ENCODE peak calls at places on chromosomes 11 and 22, in five cellular contexts. O is NCI-H748 treated with DMSO at 0.1 percent for 48 hours, R is hypothalamus, S is astrocyte of the hippocampus, V is mucosa of gallbladder. E is an unnamed sample.
A peak's percentile ranks its signal among the peaks of the same experiment; 100 is the strongest.

GRCh38 chr11:96219981-96220623 is 122.9 kb downstream of the MAML2 start:
- DNase-seq in O (no peak), R (no peak), S (no peak), V (no peak), E (no peak)

GRCh38 chr22:39206491-39206890 is 38.3 kb downstream of the PDGFB start:
- DNase-seq in O (no peak), R (no peak), S (no peak), V (no peak), E (no peak)

GRCh38 chr22:26174280-26174679 is 5.0 kb downstream of the SEZ6L start:
- DNase-seq in O (no peak), R (no peak), S (no peak), V (no peak), E (peak; percentile 26)

GRCh38 chr11:124758355-124759267 is 3.5 kb downstream of the ESAM start:
- DNase-seq in O (peak; percentile 58), R (peak; percentile 51), S (peak; percentile 85), V (peak; percentile 81), E (peak; percentile 62)

GRCh38 chr11:111788051-111788450 is 21.9 kb upstream of the PPP2R1B start:
- DNase-seq in O (no peak), R (no peak), S (no peak), V (no peak), E (no peak)

GRCh38 chr11:44914105-44914504 is 36.6 kb downstream of the TP53I11 start:
- DNase-seq in O (no peak), R (no peak), S (no peak), V (no peak), E (no peak)

GRCh38 chr11:39374963-39375698 is 2084.3 kb downstream of the LRRC4C start:
- DNase-seq in O (no peak), R (no peak), S (peak; percentile 13), V (no peak), E (peak; percentile 3)

GRCh38 chr11:72808415-72808814 is 5.8 kb upstream of the ATG16L2 start:
- DNase-seq in O (no peak), R (no peak), S (no peak), V (no peak), E (no peak)

GRCh38 chr11:63680842-63681207 is 475 bp upstream of the RTN3 start:
- DNase-seq in O (no peak), R (peak; percentile 51), S (no peak), V (no peak), E (no peak)

GRCh38 chr22:17774206-17774927 is at the start of gene BID:
- DNase-seq in O (no peak), R (no peak), S (peak; percentile 51), V (no peak), E (no peak)

GRCh38 chr11:16193897-16194381 is 162.4 kb downstream of the SOX6 start:
- DNase-seq in O (no peak), R (no peak), S (peak; percentile 5), V (no peak), E (peak; percentile 84)

GRCh38 chr11:75261902-75262361 is 21.4 kb downstream of the TPBGL start:
- DNase-seq in O (no peak), R (no peak), S (no peak), V (no peak), E (no peak)

GRCh38 chr22:22997262-22997898 is 72.9 kb upstream of the GNAZ start:
- DNase-seq in O (no peak), R (no peak), S (no peak), V (no peak), E (no peak)

GRCh38 chr11:20397281-20397680 is 9.8 kb downstream of the PRMT3 start:
- DNase-seq in O (peak; percentile 59), R (peak; percentile 6), S (peak; percentile 51), V (no peak), E (peak; percentile 33)

GRCh38 chr11:128890543-128891409 is at the start of gene KCNJ5:
- DNase-seq in O (no peak), R (peak; percentile 27), S (peak; percentile 63), V (no peak), E (no peak)

GRCh38 chr22:38282397-38282796 is 9.6 kb upstream of the TMEM184B start:
- DNase-seq in O (no peak), R (no peak), S (no peak), V (no peak), E (no peak)

GRCh38 chr11:64845125-64845735 is 777 bp upstream of the CDC42BPG start:
- DNase-seq in O (no peak), R (no peak), S (no peak), V (no peak), E (no peak)

GRCh38 chr11:58730507-58731089 is 1.1 kb downstream of the GLYAT start:
- DNase-seq in O (no peak), R (no peak), S (peak; percentile 18), V (no peak), E (no peak)

GRCh38 chr11:69361466-69361865 is 67.5 kb downstream of the MYEOV start:
- DNase-seq in O (no peak), R (no peak), S (no peak), V (no peak), E (no peak)

GRCh38 chr22:23446796-23447350 is 133.2 kb downstream of the IGLL1 start:
- DNase-seq in O (no peak), R (no peak), S (no peak), V (no peak), E (no peak)

GRCh38 chr22:37904572-37905533 is 1.2 kb upstream of the MICALL1 start:
- DNase-seq in O (no peak), R (peak; percentile 69), S (peak; percentile 97), V (no peak), E (peak; percentile 57)

GRCh38 chr11:77823775-77824174 is 2.8 kb downstream of the AAMDC start:
- DNase-seq in O (no peak), R (no peak), S (peak; percentile 11), V (no peak), E (no peak)

GRCh38 chr11:57223601-57224000 is 13.4 kb downstream of the APLNR start:
- DNase-seq in O (no peak), R (no peak), S (no peak), V (no peak), E (no peak)

GRCh38 chr22:28505416-28506156 is 174.1 kb downstream of the TTC28 start:
- DNase-seq in O (no peak), R (no peak), S (peak; percentile 11), V (no peak), E (no peak)

GRCh38 chr22:24507742-24508141 is 12.6 kb downstream of the UPB1 start:
- DNase-seq in O (no peak), R (no peak), S (no peak), V (no peak), E (no peak)

GRCh38 chr22:29071261-29072045 is 1.4 kb upstream of the KREMEN1 start:
- DNase-seq in O (peak; percentile 8), R (no peak), S (peak; percentile 40), V (no peak), E (no peak)

GRCh38 chr22:32308934-32309333 is 48.7 kb upstream of the RFPL3 start:
- DNase-seq in O (no peak), R (no peak), S (no peak), V (no peak), E (no peak)

GRCh38 chr11:73330569-73331093 is 22.6 kb downstream of the ARHGEF17 start:
- DNase-seq in O (no peak), R (no peak), S (peak; percentile 67), V (no peak), E (no peak)

E was measured in globus pallidus.